ENCODE peak calls at places on chromosomes 12 and 14, in six cellular contexts. H is stomach, W is GM12892, Q is H1, C is suprapubic skin, I is vagina. T is an unnamed sample.

GRCh38 chr12:82207556-82207955 is 150.6 kb downstream of the CCDC59 start:
- DNase-seq in H (no peak), W (no peak), Q (no peak), C (no peak), I (no peak), T (no peak)

GRCh38 chr12:89081709-89082108 is 270.6 kb downstream of the DUSP6 start:
- DNase-seq in H (no peak), W (no peak), Q (no peak), C (no peak), I (no peak), T (no peak)

GRCh38 chr14:104718871-104719270 is 5.2 kb upstream of the ADSS1 start:
- DNase-seq in H (no peak), W (no peak), Q (no peak), C (no peak), I (no peak), T (no peak)

GRCh38 chr12:26661399-26661798 is 171.6 kb downstream of the ITPR2 start:
- DNase-seq in H (no peak), W (no peak), Q (no peak), C (no peak), I (no peak), T (no peak)

GRCh38 chr12:111428728-111429175 is 23.0 kb downstream of the SH2B3 start:
- DNase-seq in H (no peak), W (no peak), Q (no peak), C (peak; percentile 79), I (no peak), T (peak; percentile 70)

GRCh38 chr12:14403711-14404164 is 38.3 kb downstream of the ATF7IP start:
- DNase-seq in H (no peak), W (no peak), Q (no peak), C (no peak), I (no peak), T (no peak)

GRCh38 chr14:68674538-68675232 is 118.2 kb downstream of the ZFP36L1 start:
- DNase-seq in H (no peak), W (no peak), Q (no peak), C (no peak), I (no peak), T (no peak)

GRCh38 chr12:118360785-118361404 is 11.8 kb downstream of the TAOK3 start:
- DNase-seq in H (no peak), W (no peak), Q (no peak), C (no peak), I (no peak), T (no peak)

GRCh38 chr12:20132818-20133217 is 235.5 kb upstream of the PDE3A start:
- DNase-seq in H (no peak), W (no peak), Q (no peak), C (no peak), I (no peak), T (no peak)

GRCh38 chr12:20123465-20123864 is 244.9 kb upstream of the PDE3A start:
- DNase-seq in H (no peak), W (no peak), Q (no peak), C (no peak), I (no peak), T (no peak)

GRCh38 chr12:20127401-20127800 is 240.9 kb upstream of the PDE3A start:
- DNase-seq in H (no peak), W (no peak), Q (no peak), C (no peak), I (no peak), T (no peak)

GRCh38 chr12:20125259-20125919 is 242.9 kb upstream of the PDE3A start:
- DNase-seq in H (no peak), W (no peak), Q (no peak), C (no peak), I (no peak), T (no peak)

DNA sequence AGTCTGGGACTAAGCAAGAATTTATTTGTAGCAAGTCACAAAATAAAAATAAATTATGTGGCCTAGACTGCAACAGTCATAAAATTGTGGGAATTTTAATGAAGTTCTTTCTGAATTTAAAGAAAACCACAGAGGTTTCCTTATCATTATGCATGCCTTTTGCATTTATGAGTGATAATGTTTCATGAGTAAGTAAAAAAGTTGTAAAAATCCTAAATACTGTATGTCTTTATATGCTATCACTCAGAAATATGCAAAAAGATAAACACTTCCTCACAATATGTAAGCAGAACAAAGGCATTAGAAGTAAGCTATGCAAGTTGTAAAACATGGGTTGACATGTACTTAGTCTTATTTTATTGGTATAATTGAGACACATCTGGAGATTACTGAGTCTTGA is 239.4 kb upstream of the PDE3A start:
- DNase-seq in H (no peak), W (no peak), Q (no peak), C (no peak), I (no peak), T (no peak)
- TF ChIP-seq POLR2AphosphoS5 in H (no peak), W (no peak), Q (no peak), C (no peak), I (no peak), T (no peak)

DNA sequence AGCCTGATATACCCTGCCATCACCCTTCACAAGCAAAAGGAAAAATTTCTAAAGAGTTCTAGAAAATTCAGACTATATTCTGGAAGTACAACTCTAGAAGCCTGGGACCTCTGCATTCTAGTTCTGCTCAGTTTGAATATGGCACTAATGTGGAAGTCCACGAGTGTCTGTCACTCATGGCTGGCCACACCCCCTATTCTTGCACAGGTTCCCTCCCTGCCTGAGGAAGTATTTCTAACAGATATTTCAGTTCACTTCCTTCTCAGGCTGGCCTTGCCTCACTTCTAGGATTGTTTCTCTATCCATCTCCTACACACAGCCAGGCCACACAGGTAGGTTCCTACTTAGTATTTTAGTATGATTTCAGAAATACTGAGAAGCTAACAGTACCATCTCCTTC is 67.4 kb downstream of the PHLDA1 start:
- DNase-seq in H (peak; percentile 40), W (no peak), Q (no peak), C (no peak), I (no peak), T (peak; percentile 38)
- TF ChIP-seq POLR2A in H (no peak), W (no peak), Q (no peak), C (no peak), I (no peak), T (no peak)

GRCh38 chr12:93803408-93803807 is 126.2 kb downstream of the CRADD start:
- DNase-seq in H (no peak), W (no peak), Q (no peak), C (no peak), I (no peak), T (no peak)
- TF ChIP-seq POLR2AphosphoS5 in H (peak; percentile 19), W (no peak), Q (no peak), C (no peak), I (no peak), T (no peak)

DNA sequence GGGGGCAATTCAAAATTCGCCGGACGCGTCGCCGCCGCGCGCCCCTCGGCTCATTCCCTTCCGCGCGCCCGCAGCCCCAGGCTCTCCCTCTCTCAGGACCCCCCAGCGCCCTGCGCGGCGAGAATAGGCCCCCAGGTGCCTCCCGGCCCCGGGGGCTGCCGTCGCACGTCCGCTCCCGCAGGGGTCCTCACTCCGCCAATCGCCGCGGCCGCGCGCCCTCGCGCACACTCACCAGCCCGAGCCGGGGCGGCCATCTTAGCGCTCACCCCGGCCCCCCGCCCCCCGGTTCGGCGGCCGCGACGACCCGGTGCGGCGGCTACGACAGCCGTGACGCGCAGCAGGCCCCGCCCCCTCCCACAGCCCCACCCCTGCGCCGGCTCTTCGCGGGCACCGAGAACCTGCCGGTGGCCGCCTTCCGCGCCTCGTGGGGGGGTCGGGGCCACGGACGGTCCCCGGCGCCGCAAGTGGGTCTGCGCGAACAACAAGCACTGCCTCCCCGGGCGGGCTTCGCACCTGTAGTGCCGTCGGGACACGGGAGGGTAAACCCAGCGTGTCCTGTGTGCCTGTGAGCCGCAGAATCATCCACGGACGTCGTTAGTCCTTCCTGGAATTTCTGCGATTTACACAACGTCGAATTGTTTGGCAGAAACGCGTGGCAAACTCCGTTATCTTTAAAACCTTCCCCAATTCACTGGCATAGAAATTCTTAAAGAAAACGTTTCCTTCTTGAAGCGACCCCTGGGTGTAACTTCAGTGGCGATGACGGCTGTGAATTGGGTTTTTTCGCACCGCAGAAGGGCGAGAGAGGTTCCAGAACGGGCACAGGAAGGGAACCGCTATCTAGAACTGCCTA is 2.5 kb downstream of the USP44 start:
- DNase-seq in H (peak; percentile 48), W (no peak), Q (no peak), C (no peak), I (no peak), T (peak; percentile 56)
- TF ChIP-seq POLR2A in H (no peak), W (no peak), Q (peak; percentile 64), C (no peak), I (peak; percentile 15), T (no peak)

GRCh38 chr12:1628671-1629337 is at the start of gene WNT5B:
- DNase-seq in H (no peak), W (no peak), Q (no peak), C (no peak), I (no peak), T (no peak)
- TF ChIP-seq POLR2AphosphoS5 in H (no peak), W (no peak), Q (no peak), C (no peak), I (no peak), T (no peak)

DNA sequence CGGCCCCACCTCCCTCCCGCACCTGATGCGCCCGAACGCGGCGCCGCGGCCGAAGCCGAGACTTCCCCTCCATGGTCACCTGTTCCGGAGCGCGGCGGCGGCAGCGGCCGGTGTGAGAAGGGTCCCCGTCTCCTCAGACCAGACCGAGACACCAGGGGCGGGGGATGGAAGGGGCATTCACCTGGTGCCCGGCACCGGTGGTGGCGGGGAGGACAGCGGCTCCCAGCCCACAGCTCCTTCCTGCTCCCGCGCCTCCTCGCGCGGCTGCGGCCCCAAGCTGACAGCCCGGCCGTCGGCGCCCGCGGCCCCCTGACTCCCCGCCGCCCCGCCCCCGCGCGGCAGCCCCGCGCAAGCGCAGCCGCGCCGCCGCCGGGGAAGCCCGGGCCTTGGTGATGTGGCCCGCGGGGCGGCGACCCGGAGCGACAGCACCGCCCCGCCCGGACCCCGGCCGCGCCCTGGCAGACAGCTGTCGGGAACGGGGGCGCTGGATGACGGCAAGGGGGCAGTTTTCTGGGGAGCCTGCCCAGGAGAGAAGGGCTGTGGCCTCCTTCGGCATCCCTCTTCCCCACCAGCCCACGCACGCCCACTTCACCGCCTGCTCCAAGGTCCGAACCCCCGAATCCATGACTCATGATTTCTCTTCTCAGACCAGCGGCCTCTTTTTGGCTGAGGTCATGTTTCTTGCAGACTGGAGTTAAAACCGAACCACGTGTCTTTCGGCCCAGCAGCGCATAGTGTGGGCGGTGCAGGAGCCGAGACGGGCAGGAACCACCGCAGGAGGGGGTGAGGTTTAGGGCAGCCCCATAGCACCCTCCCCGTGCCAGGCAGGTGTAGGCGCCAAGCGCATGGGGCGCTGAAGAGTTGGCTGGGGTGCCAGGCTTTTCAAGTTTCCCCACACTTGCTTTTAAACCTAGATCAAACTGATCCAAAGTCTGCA is at the start of gene SLC41A2:
- DNase-seq in H (peak; percentile 88), W (peak; percentile 77), Q (peak; percentile 43), C (peak; percentile 86), I (peak; percentile 94), T (peak; percentile 88)
- TF ChIP-seq POLR2A in H (no peak), W (peak; percentile 69), Q (no peak), C (no peak), I (no peak), T (peak; percentile 77)

GRCh38 chr14:73710737-73711136 is 3.4 kb downstream of the PNMA1 start:
- DNase-seq in H (no peak), W (no peak), Q (no peak), C (no peak), I (no peak), T (no peak)
- TF ChIP-seq POLR2AphosphoS5 in H (no peak), W (no peak), Q (no peak), C (no peak), I (no peak), T (no peak)